ENCODE peak calls at places on chromosomes 11 and 22, in seven cellular contexts. P is activated T-helper 9 cell treated with anti-CD3 and anti-CD28 coated beads, Interleukin-2, amount 50 U/mL, for 16 hours; I is fibroblast of lung; K is germinal center; M is amniotic stem cell; B is HFFc6; G is hypothalamus. H is an unnamed sample.
A peak's percentile ranks its signal among the peaks of the same experiment; 100 is the strongest.

GRCh38 chr22:22684605-22685561 is 40.5 kb downstream of the GGTLC2 start:
- DNase-seq in P (no peak), I (peak; percentile 90), K (peak; percentile 67), M (peak; percentile 62), B (peak; percentile 35), G (no peak), H (peak; percentile 56)

GRCh38 chr11:69662021-69662698 is 13.0 kb downstream of the LTO1 start:
- DNase-seq in P (no peak), I (no peak), K (no peak), M (no peak), B (no peak), G (no peak), H (no peak)

GRCh38 chr11:75140269-75141138 is 10.4 kb upstream of the SLCO2B1 start:
- DNase-seq in P (peak; percentile 69), I (peak; percentile 26), K (peak; percentile 81), M (no peak), B (peak; percentile 10), G (peak; percentile 58), H (no peak)

GRCh38 chr11:45145421-45146071 is 893 bp upstream of the PRDM11 start:
- DNase-seq in P (no peak), I (peak; percentile 54), K (peak; percentile 17), M (no peak), B (no peak), G (no peak), H (no peak)

GRCh38 chr22:39306456-39307361 is 12.7 kb downstream of the RPL3 start:
- DNase-seq in P (no peak), I (peak; percentile 18), K (peak; percentile 28), M (no peak), B (peak; percentile 24), G (peak; percentile 18), H (no peak)

GRCh38 chr11:7604331-7604973 is 68.8 kb downstream of the CYB5R2 start:
- DNase-seq in P (no peak), I (no peak), K (no peak), M (no peak), B (no peak), G (no peak), H (no peak)

GRCh38 chr11:95156916-95157568 is 67.4 kb downstream of the ENDOD1 start:
- DNase-seq in P (no peak), I (no peak), K (no peak), M (no peak), B (no peak), G (peak; percentile 4), H (no peak)

GRCh38 chr11:106457727-106458126 is 380.3 kb downstream of the AASDHPPT start:
- DNase-seq in P (no peak), I (peak; percentile 58), K (no peak), M (peak; percentile 29), B (peak; percentile 77), G (no peak), H (peak; percentile 22)

GRCh38 chr11:101003468-101003867 is 126.1 kb downstream of the PGR start:
- DNase-seq in P (no peak), I (no peak), K (no peak), M (no peak), B (no peak), G (no peak), H (no peak)

GRCh38 chr11:132551011-132551410 is 981.3 kb downstream of the OPCML start:
- DNase-seq in P (no peak), I (no peak), K (no peak), M (no peak), B (no peak), G (no peak), H (no peak)

GRCh38 chr22:35352214-35353111 is 28.4 kb upstream of the HMOX1 start:
- DNase-seq in P (no peak), I (no peak), K (peak; percentile 83), M (no peak), B (no peak), G (peak; percentile 41), H (no peak)

GRCh38 chr11:62881579-62882427 is 1.1 kb downstream of the SLC3A2 start:
- DNase-seq in P (peak; percentile 93), I (peak; percentile 98), K (peak; percentile 83), M (peak; percentile 94), B (peak; percentile 97), G (peak; percentile 84), H (peak; percentile 98)

GRCh38 chr22:37340331-37341262 is 58.3 kb downstream of the CYTH4 start:
- DNase-seq in P (no peak), I (no peak), K (no peak), M (no peak), B (no peak), G (no peak), H (no peak)

GRCh38 chr11:18384157-18384641 is 10.2 kb upstream of the LDHA start:
- DNase-seq in P (no peak), I (peak; percentile 83), K (peak; percentile 6), M (no peak), B (peak; percentile 85), G (no peak), H (peak; percentile 83)